ENCODE peak calls at places on chromosomes 11 and 22, in eight cellular contexts. G, T, X, L, W, Z, N and Q are unnamed samples.

GRCh38 chr11:88629496-88629895 is 292.0 kb upstream of the CTSC start:
- DNase-seq in G (no peak), T (no peak), X (no peak), L (no peak), W (no peak), Z (no peak), N (no peak), Q (no peak)

GRCh38 chr11:10289765-10290420 is 4.1 kb downstream of the SBF2 start:
- DNase-seq in G (no peak), T (no peak), X (no peak), L (no peak), W (no peak), Z (no peak), N (no peak), Q (no peak)

GRCh38 chr22:28358244-28358777 is 321.3 kb downstream of the TTC28 start:
- DNase-seq in G (no peak), T (no peak), X (no peak), L (no peak), W (no peak), Z (no peak), N (no peak), Q (no peak)

GRCh38 chr22:22076361-22076760 is 93.8 kb upstream of the TOP3B start:
- DNase-seq in G (no peak), T (no peak), X (no peak), L (no peak), W (no peak), Z (no peak), N (no peak), Q (no peak)

GRCh38 chr22:22871536-22872278 is 15.9 kb upstream of the IGLL5 start:
- DNase-seq in G (no peak), T (no peak), X (no peak), L (no peak), W (no peak), Z (no peak), N (no peak), Q (no peak)

GRCh38 chr22:30559889-30560288 is 13.3 kb upstream of the SEC14L6 start:
- DNase-seq in G (no peak), T (no peak), X (no peak), L (no peak), W (no peak), Z (no peak), N (no peak), Q (no peak)

GRCh38 chr11:78453140-78453935 is 35.7 kb upstream of the GAB2 start:
- DNase-seq in G (no peak), T (no peak), X (no peak), L (no peak), W (no peak), Z (no peak), N (no peak), Q (no peak)

GRCh38 chr22:37896181-37896592 is 9.9 kb upstream of the MICALL1 start:
- DNase-seq in G (no peak), T (peak), X (peak), L (no peak), W (no peak), Z (no peak), N (peak), Q (peak)

GRCh38 chr11:130478204-130478701 is 29.8 kb downstream of the ADAMTS15 start:
- DNase-seq in G (no peak), T (no peak), X (peak), L (no peak), W (peak), Z (peak), N (peak), Q (peak)

GRCh38 chr22:49153921-49154320 is 673.8 kb downstream of the BRD1 start:
- DNase-seq in G (no peak), T (no peak), X (no peak), L (no peak), W (no peak), Z (no peak), N (no peak), Q (no peak)

GRCh38 chr11:59706518-59707285 is 6.9 kb downstream of the OR10V1 start:
- DNase-seq in G (no peak), T (no peak), X (peak), L (no peak), W (peak), Z (no peak), N (peak), Q (peak)

GRCh38 chr11:111422494-111423249 is 43.6 kb upstream of the POU2AF1 start:
- DNase-seq in G (peak), T (peak), X (peak), L (peak), W (no peak), Z (no peak), N (peak), Q (peak)